ENCODE peak calls at places on chromosome 16, in nine cellular contexts. R is A549, G is cardiac muscle cell, L is fibroblast of lung, Z is transverse colon, M is stomach, T is upper lobe of right lung, Y is uterus, H is adrenal gland. A is an unnamed sample. For H3K9me3, the result is how much of the 10 kb centered on the place peaks cover.

GRCh38 chr16:53129281-53130192 is 74.7 kb downstream of the CHD9 start:
- DNase-seq in R (no peak), G (peak), L (peak), Z (no peak), M (no peak), T (no peak), Y (no peak), H (no peak), A (no peak)

GRCh38 chr16:24070851-24071250 is 185.3 kb upstream of the CACNG3 start:
- DNase-seq in R (peak), G (peak), L (peak), Z (no peak), M (no peak), T (no peak), Y (no peak), H (no peak), A (no peak)

GRCh38 chr16:70372921-70373550 is 26.3 kb downstream of the DDX19A start:
- DNase-seq in R (no peak), G (no peak), L (no peak), Z (no peak), M (no peak), T (no peak), Y (no peak), H (no peak), A (no peak)

GRCh38 chr16:19338335-19338734 is 52.8 kb downstream of the CLEC19A start:
- DNase-seq in R (peak), G (no peak), L (no peak), Z (no peak), M (no peak), T (no peak), Y (no peak), H (no peak), A (no peak)

GRCh38 chr16:88454315-88455057 is 1.4 kb downstream of the ZFPM1 start:
- DNase-seq in R (peak), G (peak), L (no peak), Z (peak), M (peak), T (no peak), Y (no peak), H (peak), A (no peak)

GRCh38 chr16:82061861-82062525 is 26.9 kb downstream of the HSD17B2 start:
- DNase-seq in R (peak), G (peak), L (peak), Z (no peak), M (no peak), T (no peak), Y (no peak), H (no peak), A (no peak)

GRCh38 chr16:89711601-89712475 is 8.9 kb downstream of the VPS9D1 start:
- DNase-seq in R (peak), G (peak), L (peak), Z (peak), M (peak), T (peak), Y (no peak), H (peak), A (no peak)

GRCh38 chr16:23014592-23014991 is 134.7 kb downstream of the USP31 start:
- DNase-seq in R (peak), G (no peak), L (no peak), Z (no peak), M (no peak), T (no peak), Y (no peak), H (no peak), A (no peak)

GRCh38 chr16:23597003-23597756 is 1.1 kb upstream of the NDUFAB1 start:
- DNase-seq in R (peak), G (peak), L (no peak), Z (peak), M (no peak), T (no peak), Y (no peak), H (peak), A (no peak)

GRCh38 chr16:64094992-64095579 is 1026.8 kb downstream of the CDH11 start:
- DNase-seq in R (no peak), G (no peak), L (peak), Z (no peak), M (no peak), T (no peak), Y (no peak), H (no peak), A (no peak)

DNA sequence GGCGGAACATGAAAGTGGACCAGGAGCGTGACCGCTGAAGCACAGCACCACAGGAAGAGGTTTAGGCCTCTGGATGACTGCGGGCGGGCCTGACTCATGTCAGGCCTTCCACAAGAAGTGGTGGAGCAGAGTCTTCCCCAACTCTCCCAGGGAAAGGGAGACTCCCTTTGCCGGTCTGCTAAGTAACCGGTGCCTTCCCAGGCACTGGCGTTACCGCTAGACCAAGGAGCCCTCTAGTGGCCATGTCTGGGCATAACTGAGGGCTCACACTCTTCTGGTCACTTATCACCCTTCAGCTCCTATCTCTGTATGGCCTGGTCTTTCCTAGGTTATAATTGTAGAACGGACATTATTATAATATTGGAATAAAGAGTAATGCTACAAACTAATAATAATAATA is 1931.9 kb downstream of the TP53TG3F start:
- DNase-seq in R (peak), G (no peak), L (peak), Z (no peak), M (no peak), T (no peak), Y (no peak), H (peak), A (no peak)
- H3K9me3 ChIP-seq in R (under half), G (under half), L (under half), Z (under half), M (under half), T (under half), Y (under half), H (under half), A (under half)

DNA sequence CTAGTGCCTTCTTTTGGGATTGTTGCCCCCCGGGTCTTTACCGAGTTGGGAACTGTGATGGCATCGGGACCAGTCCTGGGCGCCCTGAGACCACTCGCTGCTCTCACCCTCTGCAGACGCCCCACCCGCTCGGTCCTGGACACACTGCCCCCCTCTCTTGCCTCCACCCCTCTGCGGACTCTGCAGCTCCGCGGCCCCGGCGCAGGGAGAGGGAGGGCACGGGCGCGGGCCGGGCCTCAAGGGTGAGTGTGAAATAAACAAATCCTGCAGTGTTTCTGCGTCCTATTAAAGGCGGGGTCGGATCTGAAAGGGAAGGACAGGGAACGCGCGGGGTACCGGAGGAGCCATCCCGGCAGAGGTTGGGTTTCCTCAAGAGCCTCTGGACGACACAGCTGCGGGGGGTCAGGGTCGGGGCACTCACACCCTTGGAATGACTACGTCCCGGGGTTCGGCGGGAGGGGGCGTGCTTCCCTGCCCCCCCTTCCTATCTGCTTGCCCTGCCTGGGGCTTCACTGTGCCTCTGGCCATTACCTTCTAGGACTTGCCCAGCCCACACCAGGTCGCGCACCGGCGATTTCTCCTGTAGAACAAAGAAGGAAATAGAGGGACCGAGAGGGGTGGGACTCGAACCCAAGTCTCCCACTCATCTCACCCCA is 514 bp upstream of the HSF4 start:
- DNase-seq in R (no peak), G (no peak), L (no peak), Z (no peak), M (no peak), T (peak), Y (no peak), H (peak), A (no peak)
- TF ChIP-seq CTCF in R (no peak), G (no peak), L (no peak), Z (no peak), M (no peak), T (no peak), Y (no peak), H (no peak), A (no peak)

GRCh38 chr16:12204601-12205000 is 228.1 kb downstream of the SNX29 start:
- DNase-seq in R (no peak), G (no peak), L (no peak), Z (no peak), M (no peak), T (no peak), Y (no peak), H (no peak), A (no peak)
- H3K4me3 ChIP-seq in R (no peak), G (no peak), L (no peak), Z (no peak), M (no peak), T (no peak), Y (no peak), H (no peak), A (no peak)

GRCh38 chr16:35750701-35751104 is 2291.3 kb downstream of the TP53TG3F start:
- DNase-seq in R (no peak), G (no peak), L (no peak), Z (no peak), M (no peak), T (no peak), Y (no peak), H (no peak), A (no peak)

GRCh38 chr16:35752012-35752772 is 2292.8 kb downstream of the TP53TG3F start:
- DNase-seq in R (no peak), G (no peak), L (no peak), Z (no peak), M (no peak), T (no peak), Y (no peak), H (no peak), A (no peak)

GRCh38 chr16:35750157-35750689 is 2290.8 kb downstream of the TP53TG3F start:
- DNase-seq in R (no peak), G (no peak), L (no peak), Z (no peak), M (no peak), T (no peak), Y (no peak), H (no peak), A (no peak)

GRCh38 chr16:35752773-35753558 is 2293.6 kb downstream of the TP53TG3F start:
- DNase-seq in R (no peak), G (no peak), L (no peak), Z (no peak), M (no peak), T (no peak), Y (no peak), H (no peak), A (no peak)

DNA sequence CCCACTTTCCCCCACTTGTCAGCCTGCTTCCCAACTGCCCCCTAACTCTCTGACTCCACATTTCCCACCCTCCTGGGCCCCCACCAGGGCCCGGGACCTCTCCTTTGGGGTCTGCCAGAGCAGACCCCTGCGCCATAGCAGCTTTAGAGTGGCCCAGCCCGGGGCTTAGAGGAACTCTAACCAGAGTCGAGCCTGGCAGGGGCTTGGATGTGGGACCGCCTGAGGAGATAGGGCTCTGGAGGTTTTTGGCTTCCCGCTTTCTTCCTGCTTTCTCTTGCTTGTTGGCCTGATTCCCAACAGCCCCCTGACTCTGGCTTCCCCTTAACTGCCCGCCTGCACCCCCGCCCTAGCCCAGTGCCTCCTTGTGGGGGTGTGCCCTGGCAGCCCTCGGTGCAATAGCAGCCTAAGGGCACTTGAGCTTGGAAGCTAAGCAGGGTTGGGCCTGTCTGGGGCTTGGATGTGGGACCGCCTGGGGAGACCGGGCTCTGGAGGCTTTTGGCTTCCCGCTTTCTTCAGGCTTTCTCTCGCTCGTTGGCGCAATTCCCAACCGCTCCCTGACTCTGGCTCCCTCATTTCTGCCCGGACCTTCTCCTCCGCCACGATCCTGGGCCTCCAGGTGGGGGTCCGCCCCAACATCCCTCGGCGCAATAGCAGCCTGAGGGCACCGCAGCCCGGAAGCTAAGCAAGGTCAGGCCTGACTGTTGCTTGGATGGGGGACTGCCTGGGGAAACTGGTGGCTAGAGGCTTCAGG is 2292.0 kb downstream of the TP53TG3F start:
- DNase-seq in R (no peak), G (no peak), L (no peak), Z (no peak), M (no peak), T (no peak), Y (no peak), H (no peak), A (no peak)
- H3K9me3 ChIP-seq in R (under half), G (under half), L (under half), Z (under half), M (under half), T (under half), Y (under half), H (under half), A (under half)

A was measured in tibial nerve.